ENCODE peak calls at places on chromosome 17, in four cellular contexts. A is Peyer's patch, G is sigmoid colon, O is cardiac muscle cell. Q is an unnamed sample. For H3K4me1, the result is how much of the 10 kb centered on the place peaks cover.

GRCh38 chr17:67244621-67245072 is 349 bp downstream of the HELZ start:
- DNase-seq in A (no peak), G (no peak), O (no peak), Q (peak)

GRCh38 chr17:2192367-2193028 is 111.1 kb downstream of the SMG6 start:
- DNase-seq in A (peak), G (no peak), O (peak), Q (no peak)

GRCh38 chr17:4162775-4163498 is 19.9 kb downstream of the CYB5D2 start:
- DNase-seq in A (no peak), G (no peak), O (peak), Q (no peak)

GRCh38 chr17:3773511-3773910 is 27.5 kb downstream of the ITGAE start:
- DNase-seq in A (no peak), G (no peak), O (peak), Q (no peak)

GRCh38 chr17:75524971-75525805 is at the start of gene LLGL2:
- DNase-seq in A (peak), G (peak), O (peak), Q (peak)

GRCh38 chr17:57988301-57989010 is 402 bp upstream of the VEZF1 start:
- DNase-seq in A (peak), G (peak), O (peak), Q (peak)

GRCh38 chr17:63557416-63557815 is 7.1 kb downstream of the DCAF7 start:
- DNase-seq in A (no peak), G (no peak), O (no peak), Q (no peak)

GRCh38 chr17:19264681-19265080 is 27.5 kb downstream of the EPN2 start:
- DNase-seq in A (no peak), G (no peak), O (no peak), Q (no peak)

GRCh38 chr17:4607773-4608187 is 23.5 kb downstream of the SMTNL2 start:
- DNase-seq in A (peak), G (peak), O (peak), Q (no peak)

GRCh38 chr17:64056269-64057005 is 36.0 kb upstream of the ICAM2 start:
- DNase-seq in A (no peak), G (no peak), O (no peak), Q (no peak)

GRCh38 chr17:61149862-61150362 is 249.7 kb upstream of the TBX2 start:
- DNase-seq in A (no peak), G (no peak), O (no peak), Q (no peak)

GRCh38 chr17:74785096-74785980 is 9.2 kb upstream of the NAT9 start:
- DNase-seq in A (no peak), G (no peak), O (no peak), Q (no peak)

GRCh38 chr17:63475491-63476412 is 1.1 kb upstream of the ACE start:
- DNase-seq in A (no peak), G (no peak), O (no peak), Q (no peak)

GRCh38 chr17:55174133-55174532 is 90.6 kb upstream of the HLF start:
- DNase-seq in A (no peak), G (no peak), O (no peak), Q (no peak)

GRCh38 chr17:55062921-55063320 is 94.4 kb downstream of the STXBP4 start:
- DNase-seq in A (no peak), G (no peak), O (no peak), Q (no peak)

GRCh38 chr17:46832945-46833839 is 14.7 kb upstream of the WNT3 start:
- DNase-seq in A (no peak), G (no peak), O (peak), Q (no peak)

GRCh38 chr17:36667922-36668321 is 66.5 kb downstream of the MRM1 start:
- DNase-seq in A (no peak), G (no peak), O (no peak), Q (no peak)

GRCh38 chr17:52128721-52129120 is 29.8 kb downstream of the CA10 start:
- DNase-seq in A (no peak), G (no peak), O (no peak), Q (no peak)

GRCh38 chr17:44981221-44981968 is 13.3 kb upstream of the C1QL1 start:
- DNase-seq in A (no peak), G (no peak), O (peak), Q (no peak)

GRCh38 chr17:1299729-1300579 is 20.5 kb downstream of the TRARG1 start:
- DNase-seq in A (no peak), G (no peak), O (no peak), Q (no peak)

GRCh38 chr17:62573480-62574117 is 53.9 kb upstream of the MRC2 start:
- DNase-seq in A (no peak), G (no peak), O (no peak), Q (no peak)

GRCh38 chr17:10385871-10386270 is 13.1 kb upstream of the MYH13 start:
- DNase-seq in A (no peak), G (no peak), O (no peak), Q (no peak)

GRCh38 chr17:73043686-73044581 is 48.6 kb downstream of the SLC39A11 start:
- DNase-seq in A (no peak), G (no peak), O (peak), Q (no peak)

DNA sequence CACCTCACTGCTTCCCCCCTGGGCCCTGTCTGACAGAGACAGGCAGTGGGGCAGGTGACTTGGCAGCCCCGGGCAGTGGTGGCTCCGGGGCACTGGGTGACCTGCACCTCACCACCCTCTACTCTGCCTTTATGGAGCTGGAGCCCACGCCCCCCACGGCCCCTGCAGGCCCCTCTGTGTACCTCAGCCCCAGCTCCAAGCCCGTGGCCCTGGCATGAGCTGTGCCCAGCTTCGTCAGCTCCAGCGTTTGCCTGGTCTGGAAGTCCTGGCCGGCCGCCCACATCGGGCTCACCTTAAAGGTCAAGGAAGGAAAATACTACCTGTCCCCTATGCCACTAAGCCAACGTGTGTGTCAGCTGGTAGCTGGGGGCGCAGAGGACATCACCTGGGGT is 15.2 kb downstream of the UNC119 start:
- DNase-seq in A (no peak), G (no peak), O (no peak), Q (no peak)
- H3K4me3 ChIP-seq in A (no peak), G (no peak), O (no peak), Q (no peak)

DNA sequence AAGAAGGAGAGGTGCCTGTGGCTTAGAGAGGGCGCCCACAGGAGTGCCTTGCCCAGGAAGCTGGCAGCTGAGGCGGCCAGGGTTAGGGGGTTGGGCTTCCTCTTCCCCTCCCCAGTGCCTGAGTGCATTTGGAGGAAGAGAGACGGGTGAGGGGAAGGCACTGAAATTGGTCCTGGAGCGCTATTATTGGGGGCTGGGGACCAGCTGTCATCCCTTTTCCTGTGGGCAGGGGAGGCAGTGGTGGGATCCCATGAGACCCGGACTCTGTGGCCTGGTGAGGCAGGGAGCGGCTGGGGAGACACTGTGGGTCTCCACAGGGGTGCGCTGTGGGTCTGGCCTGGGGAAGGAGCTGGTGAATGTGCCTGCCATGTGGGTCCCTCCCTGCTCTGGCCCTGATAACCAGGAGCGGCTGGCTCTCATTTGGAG is 259.7 kb downstream of the SEC14L1 start:
- DNase-seq in A (peak), G (no peak), O (peak), Q (no peak)
- H3K4me1 ChIP-seq in A (under half), G (under half), O (under half), Q (under half)

GRCh38 chr17:68531252-68531651 is 19.0 kb downstream of the PRKAR1A start:
- DNase-seq in A (no peak), G (no peak), O (no peak), Q (no peak)
- H3K27ac ChIP-seq in A (no peak), G (no peak), O (no peak), Q (no peak)

GRCh38 chr17:29179232-29180036 is 764 bp downstream of the MYO18A start:
- DNase-seq in A (peak), G (no peak), O (no peak), Q (peak)

GRCh38 chr17:29176500-29177351 is 3.5 kb downstream of the MYO18A start:
- DNase-seq in A (peak), G (peak), O (peak), Q (peak)

GRCh38 chr17:29177541-29177870 is 2.7 kb downstream of the MYO18A start:
- DNase-seq in A (no peak), G (no peak), O (no peak), Q (no peak)

GRCh38 chr17:29178750-29179231 is 1.4 kb downstream of the MYO18A start:
- DNase-seq in A (peak), G (no peak), O (no peak), Q (no peak)

DNA sequence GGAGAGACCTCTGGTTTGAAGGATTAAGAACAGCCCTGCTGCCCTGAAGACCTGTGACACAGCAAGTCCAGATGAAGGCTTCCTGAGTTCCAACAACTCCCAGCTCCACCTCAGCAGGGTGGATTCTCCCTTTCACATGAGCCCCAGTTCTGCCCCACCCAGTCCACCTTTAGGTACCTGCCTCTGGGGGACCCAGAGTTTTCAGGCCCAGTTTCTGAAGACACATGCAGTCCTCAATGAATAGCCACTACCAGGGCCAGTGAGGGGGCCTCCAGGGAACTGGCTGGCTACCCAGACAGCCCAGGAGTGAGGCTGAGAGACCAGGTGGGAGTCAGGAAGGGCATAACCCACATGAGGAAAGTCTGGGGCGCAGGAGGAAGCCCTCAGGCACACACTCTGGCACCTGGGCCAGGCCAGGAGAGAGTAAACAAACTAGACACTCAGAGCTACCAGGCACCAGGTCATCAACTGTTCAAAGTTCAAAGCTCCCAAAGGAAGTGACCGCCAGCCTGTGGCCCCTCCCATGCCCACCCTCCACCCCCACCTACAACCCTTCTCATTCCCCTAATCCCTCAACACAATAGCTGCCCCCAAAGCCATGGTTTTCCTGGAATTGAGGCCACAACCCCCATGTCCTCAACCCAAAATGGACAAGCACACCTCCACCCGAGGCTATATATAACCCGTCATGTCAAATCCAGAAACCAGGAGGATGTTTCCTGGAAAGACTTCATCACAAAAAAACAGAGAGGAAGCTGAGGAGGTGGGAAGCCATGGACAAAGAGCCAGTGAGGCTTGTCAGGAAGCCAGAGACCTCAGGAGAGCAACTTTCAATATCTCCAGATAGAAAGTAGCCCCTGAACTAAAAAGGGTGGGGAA is 2.1 kb downstream of the MYO18A start:
- DNase-seq in A (peak), G (no peak), O (no peak), Q (no peak)
- H3K4me3 ChIP-seq in A (no peak), G (no peak), O (no peak), Q (peak)

DNA sequence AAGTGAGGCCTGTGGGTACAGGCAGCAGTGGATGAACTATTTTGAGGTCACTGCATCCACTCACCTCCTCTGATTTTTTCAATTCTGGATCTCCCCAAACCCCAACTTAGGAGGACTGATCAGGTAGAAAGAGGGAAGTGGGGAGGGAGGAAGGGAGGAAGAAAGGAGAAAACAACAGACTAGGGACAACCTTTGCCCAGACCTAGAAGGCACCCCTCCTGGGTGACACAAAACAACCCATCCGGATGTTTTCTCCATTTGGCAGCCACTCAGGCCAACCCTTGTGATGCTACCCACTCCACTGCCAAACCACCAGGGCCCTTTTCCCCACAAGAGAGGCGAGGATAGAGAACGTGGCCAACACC is 2.7 kb downstream of the ORMDL3 start:
- DNase-seq in A (no peak), G (no peak), O (no peak), Q (no peak)
- H3K4me1 ChIP-seq in A (under half), G (under half), O (under half), Q (under half)

GRCh38 chr17:79305376-79305775 is 230.8 kb downstream of the ENGASE start:
- DNase-seq in A (no peak), G (no peak), O (no peak), Q (no peak)

GRCh38 chr17:79301469-79301868 is 226.8 kb downstream of the ENGASE start:
- DNase-seq in A (no peak), G (no peak), O (no peak), Q (no peak)

GRCh38 chr17:79304907-79305306 is 230.3 kb downstream of the ENGASE start:
- DNase-seq in A (no peak), G (no peak), O (no peak), Q (no peak)

GRCh38 chr17:79305831-79306687 is 231.4 kb downstream of the ENGASE start:
- DNase-seq in A (no peak), G (no peak), O (peak), Q (no peak)

DNA sequence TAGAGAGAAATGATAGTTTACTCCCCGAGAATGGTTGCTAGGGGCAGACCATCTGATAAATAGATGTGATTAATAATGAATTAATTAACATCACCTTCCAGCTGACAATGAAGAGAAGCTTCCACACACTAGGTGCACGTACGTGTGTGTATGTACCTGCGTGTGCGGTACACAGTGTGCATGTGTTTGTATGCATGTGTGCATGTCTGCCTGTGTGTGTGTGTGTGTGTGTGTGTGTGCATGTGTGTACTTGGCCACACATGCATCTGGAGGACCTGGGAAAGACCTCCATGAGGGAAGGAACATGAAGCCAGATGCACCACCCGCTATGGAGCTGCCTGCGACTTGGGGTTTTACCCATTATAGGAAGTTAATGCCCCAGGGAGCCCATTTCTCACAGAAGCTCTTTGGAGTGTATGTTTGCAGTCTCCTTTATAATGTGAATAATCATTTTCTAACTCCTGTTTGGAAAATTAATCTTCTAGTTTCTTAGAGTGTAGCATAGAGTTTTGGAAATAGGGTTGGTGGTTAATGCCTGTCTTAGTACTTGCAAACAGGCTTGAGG is 229.1 kb downstream of the ENGASE start:
- DNase-seq in A (no peak), G (no peak), O (no peak), Q (no peak)
- H3K27ac ChIP-seq in A (no peak), G (no peak), O (no peak), Q (no peak)